ENCODE peak calls at places on chromosomes 6 and 20, in four cellular contexts. Z, O, P and L are unnamed samples.

GRCh38 chr6:33967966-33968724 is 164.3 kb upstream of the MLN start:
- DNase-seq in Z (no peak), O (peak; percentile 18), P (peak; percentile 52), L (no peak)

GRCh38 chr20:54891907-54892306 is 416.5 kb downstream of the DOK5 start:
- DNase-seq in Z (no peak), O (no peak), P (no peak), L (no peak)

GRCh38 chr6:125316621-125317020 is 14.9 kb upstream of the HDDC2 start:
- DNase-seq in Z (no peak), O (no peak), P (no peak), L (no peak)

GRCh38 chr6:78607188-78607587 is 260.2 kb upstream of the IRAK1BP1 start:
- DNase-seq in Z (no peak), O (no peak), P (no peak), L (no peak)

GRCh38 chr6:11093065-11093590 is 506 bp upstream of the SMIM13 start:
- DNase-seq in Z (no peak), O (peak; percentile 41), P (no peak), L (no peak)

GRCh38 chr6:121645100-121645745 is 209.8 kb downstream of the GJA1 start:
- DNase-seq in Z (no peak), O (no peak), P (no peak), L (peak; percentile 44)

GRCh38 chr6:129889580-129889979 is 28.5 kb upstream of the TMEM244 start:
- DNase-seq in Z (no peak), O (no peak), P (no peak), L (peak; percentile 91)

GRCh38 chr20:45469336-45470261 is at the start of gene WFDC2:
- DNase-seq in Z (no peak), O (no peak), P (peak; percentile 76), L (no peak)

GRCh38 chr6:37218501-37218900 is 39.1 kb upstream of the TBC1D22B start:
- DNase-seq in Z (no peak), O (no peak), P (no peak), L (no peak)

GRCh38 chr6:157287247-157287850 is 36.0 kb downstream of the TMEM242 start:
- DNase-seq in Z (no peak), O (no peak), P (no peak), L (no peak)

GRCh38 chr20:51631011-51631950 is 88.8 kb upstream of the NFATC2 start:
- DNase-seq in Z (peak; percentile 65), O (peak; percentile 93), P (no peak), L (peak; percentile 98)

GRCh38 chr6:42727084-42727601 is 4.7 kb upstream of the PRPH2 start:
- DNase-seq in Z (peak; percentile 28), O (no peak), P (peak; percentile 50), L (peak; percentile 26)

GRCh38 chr6:52641826-52642225 is 29.1 kb upstream of the TMEM14A start:
- DNase-seq in Z (no peak), O (no peak), P (no peak), L (no peak)

GRCh38 chr6:163427498-163428254 is 13.2 kb downstream of the QKI start:
- DNase-seq in Z (no peak), O (no peak), P (no peak), L (peak; percentile 93)

GRCh38 chr6:24854077-24854670 is 55.5 kb upstream of the ARMH2 start:
- DNase-seq in Z (no peak), O (no peak), P (no peak), L (no peak)

GRCh38 chr6:168383062-168383854 is 57.7 kb upstream of the SMOC2 start:
- DNase-seq in Z (no peak), O (no peak), P (no peak), L (no peak)

GRCh38 chr6:5341845-5342244 is 80.5 kb downstream of the FARS2 start:
- DNase-seq in Z (no peak), O (no peak), P (no peak), L (no peak)

GRCh38 chr6:57021086-57021720 is 25.3 kb upstream of the KIAA1586 start:
- DNase-seq in Z (no peak), O (peak; percentile 36), P (no peak), L (peak; percentile 72)

GRCh38 chr6:57252975-57253374 is 30.9 kb upstream of the RAB23 start:
- DNase-seq in Z (no peak), O (no peak), P (no peak), L (peak; percentile 43)

GRCh38 chr6:31702819-31703716 is at the start of gene ABHD16A:
- DNase-seq in Z (peak; percentile 99), O (peak; percentile 97), P (peak; percentile 98), L (peak; percentile 99)
- TF ChIP-seq CTCF in Z (no peak), O (no peak), P (no peak), L (no peak)

GRCh38 chr6:3990692-3991491 is 88.0 kb downstream of the FAM217A start:
- DNase-seq in Z (peak; percentile 92), O (peak; percentile 55), P (peak; percentile 89), L (peak; percentile 96)
- H3K4me3 ChIP-seq in Z (peak overlapping the region; percentile 43), O (no peak overlapping the region), P (no peak overlapping the region), L (peak overlapping the region; percentile 38)

DNA sequence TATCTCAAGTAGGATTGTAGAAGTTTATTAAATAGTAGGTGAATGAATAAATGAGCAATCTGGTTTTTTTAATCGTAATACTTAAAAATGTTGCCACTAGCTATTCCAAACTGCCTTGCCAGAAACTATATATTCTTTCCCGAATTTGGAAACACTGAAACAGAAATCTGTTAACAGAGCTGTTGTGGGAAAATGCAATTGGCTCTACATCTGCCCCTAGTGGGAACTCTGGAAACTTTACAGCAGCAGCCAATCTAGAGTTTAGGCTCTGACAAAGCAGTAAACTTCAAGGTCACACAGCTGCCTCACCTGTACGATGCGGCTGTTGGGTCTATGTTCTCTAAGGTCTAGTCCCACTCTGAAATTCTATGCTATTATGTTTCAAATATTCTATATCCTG is 41.7 kb downstream of the SYNE1 start:
- DNase-seq in Z (no peak), O (no peak), P (no peak), L (peak; percentile 31)
- TF ChIP-seq CTCF in Z (no peak), O (no peak), P (no peak), L (peak; percentile 68)

DNA sequence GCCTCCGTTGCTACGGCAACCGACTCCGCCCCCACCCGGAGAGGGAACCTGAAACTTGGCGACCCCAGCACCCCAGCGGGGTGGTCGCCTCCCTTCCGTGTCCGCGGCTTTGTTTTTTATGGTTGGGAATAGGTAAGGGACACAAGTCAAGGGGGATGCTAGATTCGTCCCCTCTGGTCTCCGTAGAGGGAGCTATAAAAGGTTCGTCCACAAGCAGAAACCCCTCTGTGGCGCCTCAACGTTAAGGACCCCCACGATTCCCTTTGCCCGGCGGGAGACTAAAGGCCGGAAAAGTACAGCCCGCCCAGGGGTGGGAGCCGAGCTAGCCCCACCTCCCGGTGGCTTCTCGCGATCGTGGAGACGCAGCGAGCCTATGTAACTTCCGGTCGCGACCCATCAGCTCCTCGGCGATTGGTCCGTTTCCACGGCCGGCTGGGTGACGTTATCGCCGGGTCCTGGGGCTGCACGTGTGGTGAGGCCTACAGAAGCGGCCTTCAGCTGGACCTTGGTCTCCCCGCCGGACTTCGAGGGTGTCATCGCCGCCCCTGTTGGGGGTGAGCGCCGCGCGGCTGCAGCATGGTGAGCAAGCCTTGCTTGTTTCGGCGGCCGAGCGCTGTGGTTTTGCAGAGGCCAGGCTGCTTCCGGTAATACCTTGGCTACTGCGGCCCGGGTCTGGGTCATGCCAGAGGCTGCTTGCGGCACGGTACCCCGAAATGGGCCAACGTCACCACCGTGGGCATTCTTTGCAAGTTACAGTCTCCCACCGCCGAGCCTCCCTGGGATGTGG is at the start of gene LTV1:
- DNase-seq in Z (peak; percentile 97), O (peak; percentile 91), P (peak; percentile 97), L (peak; percentile 97)
- H3K4me3 ChIP-seq in Z (peak within 1 kb of the TSS; percentile 79), O (peak within 1 kb of the TSS; percentile 96), P (peak within 1 kb of the TSS; percentile 33), L (peak within 1 kb of the TSS; percentile 87)